ENCODE peak calls at places on chromosome 6, in eight cellular contexts. U is nephron progenitor cell, E is left ventricle myocardium inferior, A is cardiac muscle cell, Z is heart left ventricle, Q is GM10248, V is epithelial cell of esophagus, O is astrocyte. H is an unnamed sample.

GRCh38 chr6:10170816-10171215 is 244.1 kb downstream of the TFAP2A start:
- DNase-seq in U (no peak), E (no peak), A (no peak), Z (no peak), Q (no peak), V (no peak), O (no peak), H (no peak)

GRCh38 chr6:37052027-37052628 is 46.7 kb downstream of the FGD2 start:
- DNase-seq in U (no peak), E (no peak), A (no peak), Z (no peak), Q (no peak), V (no peak), O (no peak), H (no peak)

GRCh38 chr6:136051140-136051775 is 198.9 kb downstream of the MTFR2 start:
- DNase-seq in U (no peak), E (no peak), A (no peak), Z (no peak), Q (no peak), V (no peak), O (peak), H (peak)

GRCh38 chr6:168196385-168196860 is 117.4 kb upstream of the FRMD1 start:
- DNase-seq in U (no peak), E (no peak), A (no peak), Z (no peak), Q (no peak), V (peak), O (no peak), H (no peak)

GRCh38 chr6:85130743-85131142 is 319.1 kb upstream of the NT5E start:
- DNase-seq in U (no peak), E (no peak), A (no peak), Z (no peak), Q (no peak), V (no peak), O (no peak), H (no peak)

GRCh38 chr6:79246891-79247290 is 12.4 kb upstream of the HMGN3 start:
- DNase-seq in U (no peak), E (no peak), A (no peak), Z (no peak), Q (peak), V (no peak), O (no peak), H (no peak)

GRCh38 chr6:109349419-109349987 is 32.8 kb downstream of the CD164 start:
- DNase-seq in U (no peak), E (no peak), A (peak), Z (no peak), Q (no peak), V (peak), O (peak), H (peak)

GRCh38 chr6:28474441-28475219 is 31.3 kb upstream of the ZSCAN23 start:
- DNase-seq in U (peak), E (no peak), A (peak), Z (no peak), Q (peak), V (peak), O (peak), H (peak)

GRCh38 chr6:129859524-129859923 is 1.6 kb downstream of the TMEM244 start:
- DNase-seq in U (no peak), E (no peak), A (no peak), Z (no peak), Q (no peak), V (no peak), O (peak), H (peak)

GRCh38 chr6:7112741-7113313 is 5.1 kb downstream of the RREB1 start:
- DNase-seq in U (peak), E (no peak), A (peak), Z (no peak), Q (no peak), V (peak), O (no peak), H (no peak)

GRCh38 chr6:34462561-34462971 is 3.3 kb upstream of the PACSIN1 start:
- DNase-seq in U (peak), E (peak), A (peak), Z (no peak), Q (no peak), V (peak), O (no peak), H (no peak)

GRCh38 chr6:111809264-111809663 is 64.0 kb downstream of the FYN start:
- DNase-seq in U (no peak), E (no peak), A (no peak), Z (no peak), Q (no peak), V (no peak), O (peak), H (no peak)

GRCh38 chr6:85892346-85892745 is 249.7 kb upstream of the SYNCRIP start:
- DNase-seq in U (peak), E (no peak), A (no peak), Z (no peak), Q (no peak), V (no peak), O (no peak), H (no peak)

GRCh38 chr6:150689900-150690590 is 90.4 kb downstream of the PLEKHG1 start:
- DNase-seq in U (no peak), E (no peak), A (no peak), Z (no peak), Q (peak), V (no peak), O (no peak), H (no peak)

GRCh38 chr6:87099472-87099871 is 4.6 kb upstream of the CGA start:
- DNase-seq in U (no peak), E (no peak), A (no peak), Z (no peak), Q (no peak), V (no peak), O (no peak), H (no peak)

GRCh38 chr6:37525460-37526357 is 26.0 kb upstream of the CCDC167 start:
- DNase-seq in U (peak), E (no peak), A (peak), Z (no peak), Q (peak), V (peak), O (no peak), H (no peak)

GRCh38 chr6:46789434-46790358 is 3.5 kb upstream of the MEP1A start:
- DNase-seq in U (no peak), E (no peak), A (no peak), Z (no peak), Q (no peak), V (no peak), O (no peak), H (no peak)

GRCh38 chr6:165652766-165653165 is 10.3 kb downstream of the PDE10A start:
- DNase-seq in U (no peak), E (no peak), A (no peak), Z (no peak), Q (no peak), V (no peak), O (no peak), H (no peak)

GRCh38 chr6:157758516-157759023 is 64.5 kb upstream of the SNX9 start:
- DNase-seq in U (no peak), E (no peak), A (no peak), Z (no peak), Q (no peak), V (no peak), O (no peak), H (no peak)

GRCh38 chr6:57242505-57242904 is 20.4 kb upstream of the RAB23 start:
- DNase-seq in U (no peak), E (no peak), A (no peak), Z (no peak), Q (no peak), V (peak), O (peak), H (peak)

GRCh38 chr6:45668705-45669104 is 291.0 kb upstream of the SUPT3H start:
- DNase-seq in U (no peak), E (no peak), A (no peak), Z (no peak), Q (no peak), V (no peak), O (no peak), H (no peak)

GRCh38 chr6:27145731-27146455 is 101.6 kb upstream of the PRSS16 start:
- DNase-seq in U (peak), E (peak), A (peak), Z (peak), Q (peak), V (peak), O (peak), H (peak)

GRCh38 chr6:68059894-68060293 is 575.2 kb upstream of the ADGRB3 start:
- DNase-seq in U (no peak), E (no peak), A (no peak), Z (no peak), Q (no peak), V (no peak), O (no peak), H (no peak)

GRCh38 chr6:157089851-157090250 is 233.5 kb downstream of the TMEM242 start:
- DNase-seq in U (no peak), E (no peak), A (no peak), Z (no peak), Q (no peak), V (no peak), O (no peak), H (peak)

GRCh38 chr6:132934496-132934895 is 120.1 kb downstream of the RPS12 start:
- DNase-seq in U (no peak), E (no peak), A (no peak), Z (no peak), Q (no peak), V (peak), O (peak), H (no peak)

GRCh38 chr6:16742116-16742515 is 19.1 kb downstream of the ATXN1 start:
- DNase-seq in U (no peak), E (no peak), A (no peak), Z (no peak), Q (no peak), V (no peak), O (peak), H (no peak)

GRCh38 chr6:28383235-28384142 is 16.1 kb downstream of the ZSCAN12 start:
- DNase-seq in U (peak), E (peak), A (peak), Z (peak), Q (peak), V (peak), O (peak), H (peak)

GRCh38 chr6:72669324-72669723 is 47.5 kb downstream of the KCNQ5 start:
- DNase-seq in U (no peak), E (no peak), A (no peak), Z (no peak), Q (no peak), V (no peak), O (no peak), H (no peak)

GRCh38 chr6:7555671-7556070 is 14.2 kb downstream of the DSP start:
- DNase-seq in U (no peak), E (no peak), A (no peak), Z (no peak), Q (no peak), V (no peak), O (no peak), H (no peak)

GRCh38 chr6:109295766-109296156 is 86.5 kb downstream of the CD164 start:
- DNase-seq in U (no peak), E (no peak), A (no peak), Z (no peak), Q (no peak), V (no peak), O (no peak), H (no peak)

GRCh38 chr6:17012421-17013225 is 89.2 kb upstream of the STMND1 start:
- DNase-seq in U (peak), E (no peak), A (peak), Z (no peak), Q (no peak), V (peak), O (peak), H (peak)

GRCh38 chr6:108968746-108969316 is 120.6 kb downstream of the ARMC2 start:
- DNase-seq in U (no peak), E (no peak), A (no peak), Z (no peak), Q (no peak), V (no peak), O (no peak), H (no peak)

GRCh38 chr6:85642774-85643529 is at the start of gene SYNCRIP:
- DNase-seq in U (peak), E (peak), A (peak), Z (peak), Q (peak), V (peak), O (peak), H (peak)

GRCh38 chr6:153032255-153032882 is 29.9 kb upstream of the MTRF1L start:
- DNase-seq in U (no peak), E (no peak), A (peak), Z (no peak), Q (no peak), V (peak), O (peak), H (peak)
- TF ChIP-seq CTCF in U (peak), E (peak), A (peak), Z (peak), Q (peak), V (peak), O (peak), H (peak)

DNA sequence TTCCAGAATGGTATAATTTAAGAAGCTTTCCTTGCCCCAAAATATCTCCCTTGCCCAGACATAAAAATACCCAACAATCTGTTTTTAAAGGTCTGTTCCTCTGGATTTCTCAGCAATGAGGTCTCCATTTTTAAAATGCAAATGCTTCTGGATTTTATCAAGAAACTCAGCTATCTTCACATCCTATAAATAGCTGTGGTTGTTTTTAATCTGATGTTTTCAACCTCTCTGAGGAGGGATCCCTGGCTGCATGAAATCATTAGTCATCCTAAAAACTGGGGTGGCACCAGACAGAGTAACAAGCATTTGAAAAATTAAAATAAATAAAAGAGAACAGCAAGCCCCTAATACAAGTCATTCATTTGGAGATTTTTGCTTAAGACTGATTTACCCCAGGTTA is 168.5 kb upstream of the ID4 start:
- DNase-seq in U (no peak), E (no peak), A (no peak), Z (no peak), Q (no peak), V (no peak), O (peak), H (peak)
- TF ChIP-seq CTCF in U (no peak), E (no peak), A (no peak), Z (no peak), Q (no peak), V (no peak), O (no peak), H (no peak)

DNA sequence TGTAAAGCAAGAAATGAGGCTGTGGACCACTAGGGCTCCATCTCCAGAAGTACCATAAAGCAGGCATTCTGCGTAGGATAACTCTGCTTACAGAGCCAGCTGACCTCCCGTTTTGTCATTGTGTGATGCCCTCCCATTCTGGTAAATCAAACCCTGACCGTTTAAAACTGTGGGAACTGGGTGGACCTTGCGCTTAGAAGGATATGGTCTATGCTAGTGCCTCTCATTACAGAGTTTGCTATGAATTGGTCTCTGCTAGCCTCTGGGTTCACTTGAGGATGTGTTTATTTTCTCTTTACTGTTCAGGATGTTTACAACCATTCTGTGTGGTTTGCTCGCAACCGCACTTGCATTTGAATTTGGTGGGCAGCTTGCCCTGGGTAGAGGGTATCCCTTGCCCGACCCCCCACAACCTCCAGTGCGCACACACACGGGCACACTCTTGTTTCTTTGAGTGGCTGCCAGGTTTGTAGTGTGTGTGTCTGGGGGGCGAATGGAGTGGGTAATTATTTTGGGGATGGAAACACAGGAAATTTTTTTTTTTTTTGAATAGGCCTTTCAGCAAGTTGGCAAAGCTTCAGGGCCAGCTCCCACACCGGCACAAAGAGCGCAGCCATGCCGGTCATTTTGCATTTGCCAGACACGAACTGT is 198.3 kb downstream of the JARID2 start:
- DNase-seq in U (no peak), E (no peak), A (no peak), Z (no peak), Q (no peak), V (no peak), O (no peak), H (no peak)
- TF ChIP-seq CTCF in U (no peak), E (no peak), A (no peak), Z (no peak), Q (no peak), V (no peak), O (no peak), H (no peak)

DNA sequence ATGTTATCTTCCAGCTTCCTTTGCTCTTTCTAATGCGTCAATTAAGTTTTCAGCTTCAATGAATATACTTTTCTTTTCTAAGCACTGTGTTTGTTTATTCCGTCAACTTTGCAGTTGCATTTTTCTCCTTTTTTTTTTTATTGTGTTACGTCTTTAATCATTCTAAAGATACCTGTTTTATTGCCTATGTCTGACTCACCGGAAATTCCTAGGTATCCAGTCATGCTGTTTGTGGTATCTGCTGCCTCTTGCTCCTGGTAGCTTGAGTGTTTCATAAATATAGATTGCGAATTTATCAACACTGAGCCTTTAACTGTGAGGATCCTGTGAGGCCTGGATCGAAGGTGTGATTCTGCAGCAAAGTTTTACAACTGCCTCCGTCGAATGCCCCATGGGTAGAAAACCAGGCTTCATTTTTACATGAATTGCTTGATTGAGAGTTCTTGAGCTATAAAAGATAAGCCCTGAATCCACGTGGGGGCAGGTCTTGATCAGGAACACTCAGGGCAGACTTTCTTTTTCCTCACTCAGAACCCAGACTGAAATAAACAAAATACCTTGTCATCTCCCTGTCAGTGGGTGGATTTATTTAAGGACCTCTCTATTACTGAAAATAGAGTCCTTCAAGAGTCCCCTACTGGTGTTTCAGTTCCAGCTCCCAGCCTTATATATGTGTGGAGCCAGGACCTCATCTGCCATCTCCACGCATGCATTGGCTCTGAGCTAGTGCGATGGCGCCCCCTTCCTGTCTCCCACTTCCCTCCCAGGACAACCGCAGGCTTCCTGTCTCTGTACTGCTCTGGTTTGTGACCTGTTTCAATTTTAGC is 60.1 kb upstream of the LRRC1 start:
- DNase-seq in U (peak), E (peak), A (peak), Z (no peak), Q (peak), V (peak), O (peak), H (peak)
- TF ChIP-seq CTCF in U (peak), E (peak), A (peak), Z (peak), Q (peak), V (peak), O (peak), H (peak)

GRCh38 chr6:155832596-155832995 is 377.0 kb upstream of the NOX3 start:
- DNase-seq in U (no peak), E (no peak), A (no peak), Z (no peak), Q (no peak), V (peak), O (peak), H (peak)
- TF ChIP-seq CTCF in U (no peak), E (no peak), A (no peak), Z (no peak), Q (no peak), V (no peak), O (no peak), H (no peak)

GRCh38 chr6:14031516-14031915 is 86.1 kb upstream of the CD83 start:
- DNase-seq in U (no peak), E (no peak), A (no peak), Z (no peak), Q (no peak), V (no peak), O (peak), H (peak)
- TF ChIP-seq CTCF in U (no peak), E (no peak), A (no peak), Z (no peak), Q (no peak), V (no peak), O (no peak), H (no peak)

H was measured in HFFc6.